ENCODE peak calls at places on chromosomes 1 and 21, in four cellular contexts. One of them, this sample, is unnamed.

GRCh38 chr1:185111873-185112272 is 44.9 kb downstream of the TRMT1L start:
- DNase-seq in tibial nerve: no peak
- DNase-seq in H9: no peak
- DNase-seq in pancreas: no peak
- DNase-seq in this sample: no peak

GRCh38 chr1:113040041-113040440 is 33.0 kb upstream of the LRIG2 start:
- DNase-seq in tibial nerve: no peak
- DNase-seq in H9: no peak
- DNase-seq in pancreas: no peak
- DNase-seq in this sample: no peak

GRCh38 chr21:35399706-35400105 is 350.6 kb upstream of the RUNX1 start:
- DNase-seq in H9: no peak
- DNase-seq in pancreas: no peak
- DNase-seq in tibial nerve: no peak
- DNase-seq in this sample: no peak

GRCh38 chr1:92749024-92749634 is 35.8 kb downstream of the EVI5 start:
- DNase-seq in H9: peak; percentile 44
- DNase-seq in tibial nerve: no peak
- DNase-seq in pancreas: no peak
- DNase-seq in this sample: no peak

GRCh38 chr1:156149374-156150106 is 3.8 kb upstream of the SEMA4A start:
- DNase-seq in pancreas: no peak
- DNase-seq in tibial nerve: no peak
- DNase-seq in H9: peak; percentile 97
- DNase-seq in this sample: no peak

GRCh38 chr21:33866851-33867250 is 48.8 kb downstream of the ATP5PO start:
- DNase-seq in H9: no peak
- DNase-seq in pancreas: no peak
- DNase-seq in tibial nerve: no peak
- DNase-seq in this sample: no peak

GRCh38 chr21:34074283-34075098 is 1.1 kb downstream of the MRPS6 start:
- DNase-seq in H9: no peak
- DNase-seq in tibial nerve: no peak
- DNase-seq in pancreas: peak; percentile 61
- DNase-seq in this sample: no peak

GRCh38 chr1:117173006-117173405 is 37.7 kb downstream of the VTCN1 start:
- DNase-seq in tibial nerve: no peak
- DNase-seq in pancreas: no peak
- DNase-seq in H9: no peak
- DNase-seq in this sample: no peak

GRCh38 chr1:67832737-67833594 is at the start of gene GNG12:
- DNase-seq in tibial nerve: peak; percentile 47
- DNase-seq in pancreas: peak; percentile 88
- DNase-seq in H9: peak; percentile 89
- DNase-seq in this sample: peak; percentile 69

GRCh38 chr1:199460933-199461332 is 566.6 kb upstream of the NR5A2 start:
- DNase-seq in H9: no peak
- DNase-seq in tibial nerve: peak; percentile 6
- DNase-seq in pancreas: no peak
- DNase-seq in this sample: no peak

GRCh38 chr1:196462101-196462500 is 146.1 kb downstream of the KCNT2 start:
- DNase-seq in tibial nerve: no peak
- DNase-seq in H9: no peak
- DNase-seq in pancreas: no peak
- DNase-seq in this sample: no peak

GRCh38 chr1:177928194-177928593 is 41.7 kb downstream of the SEC16B start:
- DNase-seq in pancreas: no peak
- DNase-seq in tibial nerve: no peak
- DNase-seq in H9: no peak
- DNase-seq in this sample: no peak

GRCh38 chr1:242477944-242478343 is 46.6 kb downstream of the PLD5 start:
- DNase-seq in tibial nerve: no peak
- DNase-seq in pancreas: no peak
- DNase-seq in H9: no peak
- DNase-seq in this sample: no peak

DNA sequence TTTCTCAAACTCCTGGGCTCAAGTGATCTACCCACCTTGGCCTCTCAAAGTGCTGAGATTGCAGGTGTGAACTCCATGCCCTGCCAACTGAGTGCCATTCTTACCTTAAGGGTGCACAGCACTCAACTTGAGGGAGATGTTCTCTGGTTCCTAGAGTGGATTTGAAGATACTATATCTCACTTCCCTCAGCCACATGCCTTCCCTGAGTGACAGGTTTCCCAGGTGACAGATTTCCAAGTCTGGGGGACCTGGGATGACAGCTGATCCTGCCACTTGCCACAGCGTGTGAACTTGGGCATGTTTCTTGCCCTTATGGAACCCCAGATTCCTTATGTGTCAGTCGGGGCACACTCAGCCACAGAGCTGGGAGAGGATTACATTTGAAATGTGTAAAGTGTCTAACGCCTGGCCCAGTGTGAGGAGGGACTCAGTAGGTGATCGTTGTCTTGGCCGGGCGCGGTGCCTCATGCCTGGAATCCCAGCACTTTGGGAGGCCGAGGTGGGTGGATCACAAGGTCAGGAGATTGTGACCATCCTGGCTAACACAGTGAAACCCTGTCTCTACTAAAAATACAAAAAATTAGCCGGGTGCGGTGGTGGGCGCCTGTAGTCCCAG is 29.6 kb upstream of the BTG2 start:
- DNase-seq in pancreas: no peak
- DNase-seq in H9: no peak
- DNase-seq in tibial nerve: no peak
- DNase-seq in this sample: no peak
- H3K27ac ChIP-seq in pancreas: no peak overlapping the region
- H3K27ac ChIP-seq in H9: no peak overlapping the region
- H3K27ac ChIP-seq in tibial nerve: peak overlapping the region; percentile 98
- H3K27ac ChIP-seq in this sample: no peak overlapping the region

GRCh38 chr21:29232601-29233541 is 65.9 kb upstream of the BACH1 start:
- DNase-seq in H9: no peak
- DNase-seq in tibial nerve: no peak
- DNase-seq in pancreas: no peak
- DNase-seq in this sample: no peak
- TF ChIP-seq CTCF in H9: no peak
- TF ChIP-seq CTCF in tibial nerve: no peak
- TF ChIP-seq CTCF in pancreas: no peak
- TF ChIP-seq CTCF in this sample: no peak

GRCh38 chr1:201260236-201260591 is 23.1 kb upstream of the PKP1 start:
- DNase-seq in tibial nerve: no peak
- DNase-seq in H9: no peak
- DNase-seq in pancreas: peak; percentile 43
- DNase-seq in this sample: no peak
- H3K27ac ChIP-seq in tibial nerve: no peak overlapping the region
- H3K27ac ChIP-seq in H9: no peak overlapping the region
- H3K27ac ChIP-seq in pancreas: no peak overlapping the region
- H3K27ac ChIP-seq in this sample: no peak overlapping the region

DNA sequence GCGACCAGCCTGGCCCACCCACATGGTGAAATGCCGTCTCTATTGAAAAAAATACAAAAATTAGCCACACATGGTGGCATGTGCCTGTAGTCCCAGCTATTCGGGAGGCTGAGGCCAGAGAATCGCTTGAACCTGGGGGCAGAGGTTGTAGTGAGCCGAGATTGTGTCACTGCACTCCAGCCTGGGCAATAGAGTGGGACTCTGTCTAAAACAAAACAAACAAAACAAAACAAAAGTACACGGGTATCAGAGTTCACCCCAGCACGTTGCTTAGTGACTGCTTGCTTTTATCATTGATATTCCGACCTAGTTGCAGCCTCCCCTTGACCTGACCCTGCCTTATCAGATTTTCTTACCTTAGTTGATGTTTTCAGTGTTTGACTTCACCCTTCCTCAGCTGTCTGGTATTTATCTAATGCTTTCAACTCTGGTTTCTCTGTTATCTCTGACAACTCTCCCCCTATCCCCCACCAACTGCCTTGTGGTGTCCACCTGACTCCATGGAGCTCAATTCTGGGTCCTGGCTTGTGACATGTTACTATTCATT is 5.1 kb downstream of the TLCD4 start:
- DNase-seq in H9: no peak
- DNase-seq in tibial nerve: no peak
- DNase-seq in pancreas: no peak
- DNase-seq in this sample: no peak
- TF ChIP-seq CTCF in H9: no peak
- TF ChIP-seq CTCF in tibial nerve: no peak
- TF ChIP-seq CTCF in pancreas: no peak
- TF ChIP-seq CTCF in this sample: no peak

DNA sequence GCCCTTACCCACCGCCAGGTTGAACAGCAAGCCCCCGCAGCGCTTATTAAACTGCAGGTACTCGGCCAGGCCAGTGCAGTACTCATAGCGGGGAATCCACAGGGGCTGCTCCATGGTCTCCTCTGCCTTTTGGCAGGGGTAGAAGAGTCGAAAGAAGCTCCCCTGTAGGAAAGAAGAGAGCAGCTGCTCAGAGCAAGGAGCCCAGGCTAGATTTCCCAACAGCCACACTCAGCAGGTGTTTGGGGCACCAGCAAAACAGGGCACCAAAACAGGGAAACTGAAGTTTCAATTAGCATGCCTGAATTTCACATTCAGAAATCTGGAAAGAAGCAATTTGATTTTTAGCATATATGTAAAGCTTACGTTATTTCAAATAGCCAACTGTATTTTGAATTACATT is 8.4 kb downstream of the PAFAH2 start:
- DNase-seq in pancreas: no peak
- DNase-seq in H9: no peak
- DNase-seq in tibial nerve: no peak
- DNase-seq in this sample: no peak
- H3K27ac ChIP-seq in pancreas: no peak overlapping the region
- H3K27ac ChIP-seq in H9: no peak overlapping the region
- H3K27ac ChIP-seq in tibial nerve: no peak overlapping the region
- H3K27ac ChIP-seq in this sample: no peak overlapping the region

GRCh38 chr21:29939859-29940245 is at the start of gene GRIK1:
- DNase-seq in pancreas: peak; percentile 51
- DNase-seq in H9: peak; percentile 46
- DNase-seq in tibial nerve: no peak
- DNase-seq in this sample: no peak

GRCh38 chr21:29947119-29947518 is 7.3 kb upstream of the GRIK1 start:
- DNase-seq in pancreas: no peak
- DNase-seq in tibial nerve: no peak
- DNase-seq in H9: no peak
- DNase-seq in this sample: no peak

GRCh38 chr21:29940993-29941392 is 1.2 kb upstream of the GRIK1 start:
- DNase-seq in tibial nerve: no peak
- DNase-seq in pancreas: no peak
- DNase-seq in H9: no peak
- DNase-seq in this sample: no peak

GRCh38 chr21:29942033-29942432 is 2.2 kb upstream of the GRIK1 start:
- DNase-seq in tibial nerve: no peak
- DNase-seq in H9: no peak
- DNase-seq in pancreas: no peak
- DNase-seq in this sample: no peak

DNA sequence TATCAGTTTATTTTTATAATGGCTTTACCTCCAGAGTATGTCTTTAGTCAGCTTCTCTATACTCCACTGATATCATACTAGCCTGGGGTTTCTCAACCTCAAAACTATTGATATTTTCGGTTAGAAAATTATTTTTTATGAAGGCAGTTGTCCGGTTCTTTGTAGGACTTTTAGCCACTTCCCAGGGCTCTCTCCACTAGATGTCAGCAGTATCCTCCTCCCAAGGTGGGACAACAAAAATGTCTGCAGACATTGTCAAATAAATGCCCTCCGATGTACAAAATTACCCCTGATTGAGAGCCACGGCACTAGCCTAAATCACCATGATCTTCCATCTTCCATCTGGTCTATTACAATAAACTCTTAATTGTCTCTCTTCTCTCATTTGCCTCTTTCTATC is 4.1 kb upstream of the GRIK1 start:
- DNase-seq in tibial nerve: no peak
- DNase-seq in pancreas: no peak
- DNase-seq in H9: no peak
- DNase-seq in this sample: no peak
- TF ChIP-seq CTCF in tibial nerve: no peak
- TF ChIP-seq CTCF in pancreas: no peak
- TF ChIP-seq CTCF in H9: peak; percentile 63
- TF ChIP-seq CTCF in this sample: no peak

GRCh38 chr1:63319069-63320023 is 3.0 kb upstream of the FOXD3 start:
- DNase-seq in pancreas: peak; percentile 58
- DNase-seq in H9: peak; percentile 58
- DNase-seq in tibial nerve: no peak
- DNase-seq in this sample: no peak

GRCh38 chr1:63318255-63319068 is 3.9 kb upstream of the FOXD3 start:
- DNase-seq in tibial nerve: no peak
- DNase-seq in H9: no peak
- DNase-seq in pancreas: no peak
- DNase-seq in this sample: no peak

GRCh38 chr1:63317814-63318156 is 4.6 kb upstream of the FOXD3 start:
- DNase-seq in H9: no peak
- DNase-seq in tibial nerve: no peak
- DNase-seq in pancreas: no peak
- DNase-seq in this sample: no peak

GRCh38 chr1:63317007-63317813 is 5.2 kb upstream of the FOXD3 start:
- DNase-seq in pancreas: peak; percentile 90
- DNase-seq in H9: peak; percentile 94
- DNase-seq in tibial nerve: no peak
- DNase-seq in this sample: peak; percentile 70

DNA sequence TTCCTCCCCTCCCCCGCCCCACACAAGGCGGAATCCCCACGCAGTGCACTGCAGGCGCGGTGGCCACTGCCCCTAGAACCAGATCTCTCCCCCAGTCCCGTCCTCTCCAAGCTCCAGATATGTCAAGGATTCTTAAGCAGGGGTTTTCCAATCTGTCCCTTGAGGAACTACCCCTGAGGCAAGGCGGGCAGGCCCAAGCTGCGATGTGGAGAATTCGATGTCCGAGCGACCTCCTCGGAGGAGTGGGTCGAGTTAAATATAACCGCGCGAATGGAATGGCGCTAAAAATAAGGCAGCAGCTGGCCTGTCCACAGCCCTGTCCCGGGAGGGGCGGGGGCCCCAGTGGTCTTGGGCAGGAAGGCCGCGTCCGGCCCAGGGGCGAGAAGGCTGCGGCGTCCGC is 5.8 kb upstream of the FOXD3 start:
- DNase-seq in tibial nerve: no peak
- DNase-seq in pancreas: no peak
- DNase-seq in H9: no peak
- DNase-seq in this sample: no peak
- H3K27ac ChIP-seq in tibial nerve: peak overlapping the region; percentile 99
- H3K27ac ChIP-seq in pancreas: no peak overlapping the region
- H3K27ac ChIP-seq in H9: no peak overlapping the region
- H3K27ac ChIP-seq in this sample: no peak overlapping the region

GRCh38 chr1:46547481-46548383 is 3.7 kb downstream of the KNCN start:
- DNase-seq in tibial nerve: peak; percentile 50
- DNase-seq in H9: no peak
- DNase-seq in pancreas: no peak
- DNase-seq in this sample: no peak
- TF ChIP-seq CTCF in tibial nerve: peak; percentile 44
- TF ChIP-seq CTCF in H9: peak; percentile 69
- TF ChIP-seq CTCF in pancreas: peak; percentile 10
- TF ChIP-seq CTCF in this sample: peak; percentile 1

GRCh38 chr1:40984531-40984930 is 5.0 kb downstream of the CTPS1 start:
- DNase-seq in H9: no peak
- DNase-seq in tibial nerve: no peak
- DNase-seq in pancreas: no peak
- DNase-seq in this sample: no peak

GRCh38 chr1:40982721-40983120 is 3.2 kb downstream of the CTPS1 start:
- DNase-seq in H9: no peak
- DNase-seq in tibial nerve: no peak
- DNase-seq in pancreas: no peak
- DNase-seq in this sample: no peak

GRCh38 chr1:40985875-40986274 is 6.4 kb downstream of the CTPS1 start:
- DNase-seq in pancreas: no peak
- DNase-seq in tibial nerve: no peak
- DNase-seq in H9: no peak
- DNase-seq in this sample: no peak

GRCh38 chr1:40983286-40983685 is 3.8 kb downstream of the CTPS1 start:
- DNase-seq in pancreas: no peak
- DNase-seq in H9: no peak
- DNase-seq in tibial nerve: no peak
- DNase-seq in this sample: no peak

GRCh38 chr1:40984066-40984465 is 4.6 kb downstream of the CTPS1 start:
- DNase-seq in tibial nerve: no peak
- DNase-seq in H9: no peak
- DNase-seq in pancreas: no peak
- DNase-seq in this sample: no peak
- H3K27ac ChIP-seq in tibial nerve: no peak overlapping the region
- H3K27ac ChIP-seq in H9: no peak overlapping the region
- H3K27ac ChIP-seq in pancreas: no peak overlapping the region
- H3K27ac ChIP-seq in this sample: no peak overlapping the region